ENCODE peak calls at places on chromosomes 1 and 21, in seven cellular contexts. One of them, this sample, is unnamed.

GRCh38 chr21:39881661-39882060 is 14.4 kb downstream of the PCP4 start:
- DNase-seq in CD8-positive, alpha-beta T cell: no peak
- DNase-seq in endodermal cell: no peak
- DNase-seq in uterus: no peak
- DNase-seq in IMR-90: no peak
- DNase-seq in left lung: no peak
- DNase-seq in GM12864: no peak
- DNase-seq in this sample: no peak

GRCh38 chr1:8017495-8018310 is 8.4 kb downstream of the ERRFI1 start:
- DNase-seq in CD8-positive, alpha-beta T cell: no peak
- DNase-seq in endodermal cell: no peak
- DNase-seq in uterus: no peak
- DNase-seq in IMR-90: no peak
- DNase-seq in left lung: no peak
- DNase-seq in GM12864: no peak
- DNase-seq in this sample: peak

GRCh38 chr21:45644041-45644906 is 749 bp downstream of the PCBP3 start:
- DNase-seq in CD8-positive, alpha-beta T cell: no peak
- DNase-seq in endodermal cell: no peak
- DNase-seq in uterus: no peak
- DNase-seq in IMR-90: no peak
- DNase-seq in left lung: no peak
- DNase-seq in GM12864: no peak
- DNase-seq in this sample: no peak

GRCh38 chr1:194133152-194133551 is 946.7 kb upstream of the B3GALT2 start:
- DNase-seq in CD8-positive, alpha-beta T cell: no peak
- DNase-seq in endodermal cell: no peak
- DNase-seq in uterus: no peak
- DNase-seq in IMR-90: no peak
- DNase-seq in left lung: no peak
- DNase-seq in GM12864: no peak
- DNase-seq in this sample: no peak

GRCh38 chr1:11851171-11851570 is 3.6 kb upstream of the NPPA start:
- DNase-seq in CD8-positive, alpha-beta T cell: no peak
- DNase-seq in endodermal cell: no peak
- DNase-seq in uterus: no peak
- DNase-seq in IMR-90: no peak
- DNase-seq in left lung: peak
- DNase-seq in GM12864: no peak
- DNase-seq in this sample: no peak

GRCh38 chr1:105442901-105443300 is 1613.6 kb upstream of the PRMT6 start:
- DNase-seq in CD8-positive, alpha-beta T cell: no peak
- DNase-seq in endodermal cell: no peak
- DNase-seq in uterus: no peak
- DNase-seq in IMR-90: no peak
- DNase-seq in left lung: no peak
- DNase-seq in GM12864: no peak
- DNase-seq in this sample: no peak

GRCh38 chr21:36155603-36156338 is 853 bp upstream of the DOP1B start:
- DNase-seq in CD8-positive, alpha-beta T cell: peak
- DNase-seq in endodermal cell: peak
- DNase-seq in uterus: no peak
- DNase-seq in IMR-90: no peak
- DNase-seq in left lung: peak
- DNase-seq in GM12864: no peak
- DNase-seq in this sample: peak

GRCh38 chr21:35925497-35925896 is 134.8 kb downstream of the SETD4 start:
- DNase-seq in CD8-positive, alpha-beta T cell: no peak
- DNase-seq in endodermal cell: no peak
- DNase-seq in uterus: peak
- DNase-seq in IMR-90: peak
- DNase-seq in left lung: no peak
- DNase-seq in GM12864: no peak
- DNase-seq in this sample: peak

GRCh38 chr21:29511076-29511475 is 212.4 kb downstream of the BACH1 start:
- DNase-seq in CD8-positive, alpha-beta T cell: no peak
- DNase-seq in endodermal cell: no peak
- DNase-seq in uterus: no peak
- DNase-seq in IMR-90: no peak
- DNase-seq in left lung: no peak
- DNase-seq in GM12864: no peak
- DNase-seq in this sample: peak

GRCh38 chr1:7771673-7772299 is 690 bp downstream of the VAMP3 start:
- DNase-seq in CD8-positive, alpha-beta T cell: no peak
- DNase-seq in endodermal cell: no peak
- DNase-seq in uterus: no peak
- DNase-seq in IMR-90: no peak
- DNase-seq in left lung: no peak
- DNase-seq in GM12864: no peak
- DNase-seq in this sample: peak

GRCh38 chr1:61270761-61271411 is 188.5 kb downstream of the NFIA start:
- DNase-seq in CD8-positive, alpha-beta T cell: no peak
- DNase-seq in endodermal cell: no peak
- DNase-seq in uterus: no peak
- DNase-seq in IMR-90: peak
- DNase-seq in left lung: no peak
- DNase-seq in GM12864: no peak
- DNase-seq in this sample: peak

DNA sequence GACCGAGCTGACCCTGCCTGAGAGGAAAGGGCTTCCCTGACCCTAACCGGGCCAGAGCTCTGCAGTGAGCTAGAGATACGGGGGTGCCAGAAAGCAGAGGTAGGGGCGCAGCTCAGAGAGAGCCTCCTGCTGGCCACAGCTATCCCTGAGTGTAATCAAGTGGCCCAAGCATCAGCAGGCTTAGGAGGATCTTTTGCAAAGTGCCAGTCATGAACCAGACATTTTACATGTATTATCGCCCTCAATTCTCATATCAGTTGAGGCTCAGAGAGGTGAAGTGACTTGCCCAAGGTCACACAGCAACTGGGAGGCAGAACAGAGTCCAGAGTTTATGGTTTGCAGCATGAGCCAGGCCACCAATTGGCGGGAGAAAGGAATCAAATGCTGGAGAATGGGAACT is 7.0 kb upstream of the ID3 start:
- DNase-seq in CD8-positive, alpha-beta T cell: no peak
- DNase-seq in endodermal cell: peak
- DNase-seq in uterus: no peak
- DNase-seq in IMR-90: no peak
- DNase-seq in left lung: no peak
- DNase-seq in GM12864: no peak
- DNase-seq in this sample: no peak
- TF ChIP-seq CTCF in CD8-positive, alpha-beta T cell: no peak
- TF ChIP-seq CTCF in endodermal cell: peak
- TF ChIP-seq CTCF in uterus: no peak
- TF ChIP-seq CTCF in IMR-90: peak
- TF ChIP-seq CTCF in left lung: no peak
- TF ChIP-seq CTCF in GM12864: no peak
- TF ChIP-seq CTCF in this sample: no peak

GRCh38 chr21:34706337-34706736 is 37.5 kb downstream of the CLIC6 start:
- DNase-seq in CD8-positive, alpha-beta T cell: no peak
- DNase-seq in endodermal cell: no peak
- DNase-seq in uterus: no peak
- DNase-seq in IMR-90: no peak
- DNase-seq in left lung: no peak
- DNase-seq in GM12864: no peak
- DNase-seq in this sample: no peak

GRCh38 chr21:34705032-34705431 is 36.2 kb downstream of the CLIC6 start:
- DNase-seq in CD8-positive, alpha-beta T cell: no peak
- DNase-seq in endodermal cell: no peak
- DNase-seq in uterus: no peak
- DNase-seq in IMR-90: no peak
- DNase-seq in left lung: no peak
- DNase-seq in GM12864: no peak
- DNase-seq in this sample: peak

GRCh38 chr21:34703566-34703965 is 34.8 kb downstream of the CLIC6 start:
- DNase-seq in CD8-positive, alpha-beta T cell: no peak
- DNase-seq in endodermal cell: no peak
- DNase-seq in uterus: no peak
- DNase-seq in IMR-90: no peak
- DNase-seq in left lung: no peak
- DNase-seq in GM12864: no peak
- DNase-seq in this sample: no peak

GRCh38 chr21:34704119-34704518 is 35.3 kb downstream of the CLIC6 start:
- DNase-seq in CD8-positive, alpha-beta T cell: no peak
- DNase-seq in endodermal cell: no peak
- DNase-seq in uterus: peak
- DNase-seq in IMR-90: peak
- DNase-seq in left lung: no peak
- DNase-seq in GM12864: no peak
- DNase-seq in this sample: no peak

DNA sequence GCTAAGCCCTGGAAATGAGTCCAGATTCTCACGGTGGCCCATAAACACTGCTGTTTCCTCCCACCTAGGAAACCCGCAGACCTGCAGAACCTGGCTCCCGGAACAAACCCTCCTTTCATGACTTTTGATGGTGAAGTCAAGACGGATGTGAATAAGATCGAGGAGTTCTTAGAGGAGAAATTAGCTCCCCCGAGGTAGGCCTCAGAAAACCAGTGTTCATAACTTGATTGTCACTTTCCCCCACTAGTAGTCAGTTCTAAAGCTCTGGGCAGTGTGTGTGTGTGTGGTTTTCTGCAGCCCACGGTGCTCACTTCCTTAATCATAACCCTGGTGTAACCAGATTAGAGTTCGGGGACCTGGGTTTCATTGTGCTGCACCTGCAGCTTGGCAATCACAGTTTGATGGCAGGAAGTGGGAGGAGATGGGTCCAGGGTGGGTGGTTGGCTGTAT is 39.1 kb downstream of the CLIC6 start:
- DNase-seq in CD8-positive, alpha-beta T cell: peak
- DNase-seq in endodermal cell: no peak
- DNase-seq in uterus: no peak
- DNase-seq in IMR-90: no peak
- DNase-seq in left lung: no peak
- DNase-seq in GM12864: peak
- DNase-seq in this sample: no peak
- H3K4me3 ChIP-seq in CD8-positive, alpha-beta T cell: peak
- H3K4me3 ChIP-seq in endodermal cell: no peak
- H3K4me3 ChIP-seq in uterus: no peak
- H3K4me3 ChIP-seq in IMR-90: no peak
- H3K4me3 ChIP-seq in left lung: no peak
- H3K4me3 ChIP-seq in GM12864: no peak
- H3K4me3 ChIP-seq in this sample: no peak

DNA sequence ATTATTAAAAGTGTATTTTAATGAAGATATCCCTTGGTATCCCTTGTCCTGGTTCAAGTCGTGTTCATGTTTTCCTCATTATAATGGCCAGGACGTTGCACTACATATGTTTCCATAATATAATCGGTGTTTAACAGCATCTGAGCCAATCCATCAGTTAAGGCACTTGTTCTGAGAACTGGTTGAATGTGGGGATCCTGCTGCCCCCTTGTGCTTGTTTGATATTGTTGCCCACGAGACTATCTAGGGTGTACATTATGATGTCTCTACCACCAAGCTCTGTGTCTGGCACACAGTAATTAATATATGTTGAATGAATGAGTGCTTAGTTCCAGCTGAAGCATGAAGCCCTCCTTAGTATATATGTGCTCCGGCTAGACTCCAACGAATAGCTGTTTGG is 193.0 kb downstream of the CACNA1E start:
- DNase-seq in CD8-positive, alpha-beta T cell: no peak
- DNase-seq in endodermal cell: peak
- DNase-seq in uterus: no peak
- DNase-seq in IMR-90: peak
- DNase-seq in left lung: no peak
- DNase-seq in GM12864: peak
- DNase-seq in this sample: peak
- TF ChIP-seq CTCF in CD8-positive, alpha-beta T cell: no peak
- TF ChIP-seq CTCF in endodermal cell: peak
- TF ChIP-seq CTCF in uterus: no peak
- TF ChIP-seq CTCF in IMR-90: peak
- TF ChIP-seq CTCF in left lung: no peak
- TF ChIP-seq CTCF in GM12864: peak
- TF ChIP-seq CTCF in this sample: peak

DNA sequence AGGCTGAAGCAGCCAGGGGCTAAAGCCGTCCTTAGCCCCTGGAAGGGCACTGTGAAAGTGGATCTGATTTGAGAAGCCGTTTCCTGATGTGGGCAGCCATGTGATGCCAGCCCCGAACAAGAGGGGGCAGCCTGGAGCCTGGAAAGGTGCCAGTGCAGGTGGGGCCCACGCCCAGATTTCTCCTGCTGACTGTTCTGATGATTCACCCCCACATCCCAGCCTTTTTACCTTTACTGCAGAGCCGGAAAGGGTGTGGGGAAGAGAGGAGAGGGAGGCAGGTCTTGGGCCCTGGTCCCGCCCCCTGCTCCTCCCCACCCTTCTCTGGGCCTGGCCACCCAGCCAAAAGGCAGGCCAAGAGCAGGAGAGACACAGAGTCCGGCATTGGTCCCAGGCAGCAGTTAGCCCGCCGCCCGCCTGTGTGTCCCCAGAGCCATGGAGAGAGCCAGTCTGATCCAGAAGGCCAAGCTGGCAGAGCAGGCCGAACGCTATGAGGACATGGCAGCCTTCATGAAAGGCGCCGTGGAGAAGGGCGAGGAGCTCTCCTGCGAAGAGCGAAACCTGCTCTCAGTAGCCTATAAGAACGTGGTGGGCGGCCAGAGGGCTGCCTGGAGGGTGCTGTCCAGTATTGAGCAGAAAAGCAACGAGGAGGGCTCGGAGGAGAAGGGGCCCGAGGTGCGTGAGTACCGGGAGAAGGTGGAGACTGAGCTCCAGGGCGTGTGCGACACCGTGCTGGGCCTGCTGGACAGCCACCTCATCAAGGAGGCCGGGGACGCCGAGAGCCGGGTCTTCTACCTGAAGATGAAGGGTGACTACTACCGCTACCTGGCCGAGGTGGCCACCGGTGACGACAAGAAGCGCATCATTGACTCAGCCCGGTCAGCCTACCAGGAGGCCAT is at the start of gene SFN:
- DNase-seq in CD8-positive, alpha-beta T cell: peak
- DNase-seq in endodermal cell: peak
- DNase-seq in uterus: no peak
- DNase-seq in IMR-90: no peak
- DNase-seq in left lung: peak
- DNase-seq in GM12864: no peak
- DNase-seq in this sample: peak
- H3K4me3 ChIP-seq in CD8-positive, alpha-beta T cell: peak
- H3K4me3 ChIP-seq in endodermal cell: peak
- H3K4me3 ChIP-seq in uterus: peak
- H3K4me3 ChIP-seq in IMR-90: no peak
- H3K4me3 ChIP-seq in left lung: peak
- H3K4me3 ChIP-seq in GM12864: peak
- H3K4me3 ChIP-seq in this sample: peak

This sample was measured in epithelial cell of esophagus.